ENCODE peak calls at places on chromosomes 5 and 9, in six cellular contexts. M, I, S, Z, Y and N are unnamed samples.

GRCh38 chr9:138072161-138072842 is 194.7 kb downstream of the CACNA1B start:
- DNase-seq in M (no peak), S (no peak), Z (no peak), I (no peak), Y (peak; percentile 50), N (peak; percentile 6)

GRCh38 chr9:72410214-72410613 is 45.2 kb upstream of the ZFAND5 start:
- DNase-seq in I (no peak), M (no peak), S (no peak), Z (no peak), Y (no peak), N (no peak)

GRCh38 chr5:10736354-10736753 is 24.7 kb downstream of the DAP start:
- DNase-seq in Y (no peak), Z (no peak), S (no peak), M (no peak), I (no peak), N (peak; percentile 44)

GRCh38 chr9:126615251-126615790 is 1.6 kb downstream of the LMX1B start:
- DNase-seq in M (peak; percentile 70), Y (peak; percentile 66), S (peak; percentile 29), Z (no peak), I (peak; percentile 22), N (no peak)

GRCh38 chr9:134591573-134591981 is 50.0 kb upstream of the COL5A1 start:
- DNase-seq in I (no peak), Z (no peak), Y (no peak), M (no peak), S (peak; percentile 55), N (no peak)

GRCh38 chr5:131977212-131977604 is 31.7 kb upstream of the MEIKIN start:
- DNase-seq in S (no peak), I (no peak), M (no peak), Y (peak; percentile 40), Z (no peak), N (no peak)

GRCh38 chr9:126336350-126337335 is 10.0 kb downstream of the MVB12B start:
- DNase-seq in Z (no peak), M (no peak), I (no peak), Y (no peak), S (no peak), N (no peak)

GRCh38 chr5:37774912-37775483 is 64.8 kb downstream of the GDNF start:
- DNase-seq in M (peak; percentile 32), I (no peak), Y (no peak), Z (peak; percentile 56), S (peak; percentile 36), N (no peak)

GRCh38 chr9:92725726-92726125 is 38.9 kb downstream of the BICD2 start:
- DNase-seq in S (no peak), I (no peak), M (no peak), Y (no peak), Z (no peak), N (no peak)

GRCh38 chr9:125399165-125399564 is 137.5 kb downstream of the GAPVD1 start:
- DNase-seq in S (no peak), I (no peak), Z (no peak), M (no peak), Y (no peak), N (no peak)

GRCh38 chr5:23506329-23507236 is 826 bp upstream of the PRDM9 start:
- DNase-seq in Y (no peak), S (no peak), M (no peak), Z (peak; percentile 74), I (no peak), N (no peak)

GRCh38 chr9:22528485-22528884 is 81.9 kb downstream of the DMRTA1 start:
- DNase-seq in Y (no peak), M (no peak), I (no peak), S (peak; percentile 3), Z (peak; percentile 9), N (no peak)

DNA sequence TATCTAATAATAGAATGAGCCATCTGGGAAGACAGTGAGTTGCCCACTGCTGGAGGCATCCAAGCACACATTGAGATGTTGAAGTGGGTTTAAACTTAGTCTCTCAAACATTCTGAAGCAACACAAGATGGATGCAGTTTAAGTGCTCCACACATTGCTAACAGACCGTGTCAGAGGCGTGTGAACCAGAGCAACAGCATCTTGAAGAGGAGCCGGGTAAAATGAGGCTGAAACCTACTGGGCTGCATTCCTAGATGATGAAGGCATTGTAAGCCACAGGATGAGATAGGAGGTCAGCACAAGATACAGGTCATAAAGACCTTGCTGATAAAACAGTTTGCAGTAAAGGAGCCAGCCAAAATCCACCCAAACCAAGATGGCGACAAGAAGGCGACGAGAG is 73.5 kb upstream of the TMEM215 start:
- DNase-seq in S (no peak), Z (no peak), Y (no peak), M (no peak), I (no peak), N (no peak)
- H3K4me3 ChIP-seq in S (no peak overlapping the region), Z (no peak overlapping the region), Y (no peak overlapping the region), M (no peak overlapping the region), I (no peak overlapping the region), N (no peak overlapping the region)

GRCh38 chr9:123073991-123074422 is 40.5 kb downstream of the GPR21 start:
- DNase-seq in Z (no peak), I (no peak), S (peak; percentile 94), M (peak; percentile 8), Y (no peak), N (no peak)
- TF ChIP-seq CTCF in Z (no peak), I (no peak), S (no peak), M (no peak), Y (peak; percentile 7), N (no peak)

GRCh38 chr9:3968891-3969290 is 331.0 kb downstream of the GLIS3 start:
- DNase-seq in Y (no peak), Z (peak; percentile 26), M (peak; percentile 94), S (peak; percentile 76), I (no peak), N (no peak)

GRCh38 chr9:3960661-3961144 is 339.2 kb downstream of the GLIS3 start:
- DNase-seq in S (peak; percentile 69), Z (no peak), M (peak; percentile 26), Y (no peak), I (no peak), N (no peak)

GRCh38 chr9:3962467-3962866 is 337.4 kb downstream of the GLIS3 start:
- DNase-seq in Y (no peak), S (peak; percentile 57), I (no peak), Z (peak; percentile 82), M (no peak), N (no peak)

GRCh38 chr9:3963266-3964019 is 336.4 kb downstream of the GLIS3 start:
- DNase-seq in S (peak; percentile 86), I (no peak), Y (no peak), Z (peak; percentile 44), M (peak; percentile 37), N (no peak)
- H3K27ac ChIP-seq in S (peak overlapping the region; percentile 65), I (no peak overlapping the region), Y (no peak overlapping the region), Z (peak overlapping the region; percentile 75), M (no peak overlapping the region), N (no peak overlapping the region)

GRCh38 chr5:91189480-91190332 is 193.4 kb downstream of the ARRDC3 start:
- DNase-seq in S (peak; percentile 84), I (no peak), M (peak; percentile 52), Y (no peak), Z (peak; percentile 69), N (peak; percentile 31)
- H3K4me3 ChIP-seq in S (peak overlapping the region; percentile 19), I (no peak overlapping the region), M (no peak overlapping the region), Y (peak overlapping the region; percentile 13), Z (no peak overlapping the region), N (no peak overlapping the region)

DNA sequence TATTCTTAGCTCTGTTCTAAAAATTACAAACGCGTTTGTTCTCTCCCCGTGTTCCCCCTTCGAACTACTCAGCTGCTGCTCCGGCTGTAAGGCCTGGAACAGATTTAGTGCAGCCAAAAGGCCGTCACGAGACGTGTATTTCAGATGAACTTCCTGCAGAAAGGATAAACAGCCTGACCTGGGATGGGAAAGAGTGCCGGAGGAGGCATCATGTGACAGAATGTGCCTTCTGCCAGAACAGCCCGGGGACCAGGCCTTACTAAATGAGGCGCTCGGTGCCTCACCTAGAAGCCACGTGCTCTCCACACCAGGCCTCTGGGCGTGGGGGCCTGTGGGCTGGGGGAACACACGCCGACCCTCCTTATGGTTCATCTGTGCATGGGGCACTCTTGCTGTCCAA is 94.7 kb downstream of the PPARGC1B start:
- DNase-seq in Z (no peak), S (no peak), M (no peak), I (no peak), Y (no peak), N (peak; percentile 25)
- TF ChIP-seq CTCF in Z (no peak), S (no peak), M (no peak), I (no peak), Y (no peak), N (no peak)

GRCh38 chr9:128505414-128505765 is 871 bp downstream of the GLE1 start:
- DNase-seq in I (no peak), Y (no peak), Z (no peak), S (peak; percentile 53), M (no peak), N (no peak)
- H3K27ac ChIP-seq in I (no peak overlapping the region), Y (peak overlapping the region; percentile 81), Z (peak overlapping the region; percentile 84), S (peak overlapping the region; percentile 92), M (peak overlapping the region; percentile 83), N (peak overlapping the region; percentile 87)

GRCh38 chr5:35884789-35885172 is 28.1 kb downstream of the IL7R start:
- DNase-seq in I (no peak), Y (no peak), Z (no peak), M (no peak), S (no peak), N (no peak)
- H3K4me3 ChIP-seq in I (no peak overlapping the region), Y (no peak overlapping the region), Z (no peak overlapping the region), M (no peak overlapping the region), S (no peak overlapping the region), N (no peak overlapping the region)

DNA sequence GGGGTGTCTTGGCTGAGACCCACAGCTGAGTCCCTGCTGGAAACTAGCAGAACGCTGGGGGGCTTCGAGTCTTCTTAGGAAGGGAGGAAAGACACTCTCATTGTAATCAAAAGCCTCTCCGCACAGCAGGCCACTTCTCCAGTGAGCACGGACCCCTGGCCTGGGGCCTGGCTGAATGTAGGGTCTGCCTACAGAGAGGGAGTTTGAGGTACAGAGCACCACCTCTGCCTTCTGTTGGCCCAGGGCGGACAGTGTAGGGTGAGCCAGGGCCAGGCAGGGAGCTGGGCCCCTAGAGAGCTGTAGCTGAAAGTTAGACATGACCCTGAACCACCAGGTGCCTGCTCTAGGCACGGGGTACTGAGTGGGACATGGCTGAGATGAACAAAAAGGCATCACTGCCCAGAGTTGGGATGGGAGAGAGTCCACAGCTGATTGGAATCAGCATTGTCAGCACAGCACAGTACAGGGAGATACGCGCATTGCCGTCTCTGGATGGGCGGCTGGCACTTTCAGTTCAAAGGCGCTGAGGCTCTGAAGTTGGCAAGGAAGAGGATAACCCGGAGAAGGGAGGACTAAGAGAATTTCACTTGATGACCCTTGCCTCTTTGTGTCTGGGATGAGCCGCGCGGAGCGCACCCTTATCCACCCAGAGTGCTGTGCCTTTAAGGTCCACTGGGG is 363 bp upstream of the SLC25A48 start:
- DNase-seq in Z (no peak), Y (no peak), I (no peak), S (no peak), M (no peak), N (no peak)
- TF ChIP-seq CTCF in Z (no peak), Y (no peak), I (peak; percentile 65), S (peak; percentile 69), M (peak; percentile 66), N (peak; percentile 32)